ENCODE peak calls at places on chromosomes 2 and 18, in eight cellular contexts. E, N, W, U, X, L, J and K are unnamed samples.

GRCh38 chr2:216827073-216827725 is 32.7 kb downstream of the TNP1 start:
- DNase-seq in E (no peak), L (no peak), N (no peak), W (peak), J (peak), U (no peak), X (peak), K (peak)

GRCh38 chr2:148540022-148540421 is 104.5 kb upstream of the EPC2 start:
- DNase-seq in X (peak), W (no peak), U (no peak), E (no peak), J (no peak), N (no peak), L (no peak), K (no peak)

GRCh38 chr2:40511661-40512213 is 59.8 kb upstream of the SLC8A1 start:
- DNase-seq in J (peak), L (no peak), N (peak), X (peak), W (peak), U (peak), E (no peak), K (peak)

GRCh38 chr2:23530121-23530908 is 145.3 kb downstream of the KLHL29 start:
- DNase-seq in N (no peak), E (no peak), L (no peak), U (no peak), W (no peak), X (no peak), J (no peak), K (no peak)

GRCh38 chr2:158391876-158392275 is 64.7 kb downstream of the CCDC148 start:
- DNase-seq in W (peak), X (no peak), L (no peak), J (peak), U (peak), N (peak), E (peak), K (no peak)

GRCh38 chr2:55223958-55224760 is 7.9 kb downstream of the CLHC1 start:
- DNase-seq in L (no peak), W (no peak), E (no peak), N (no peak), X (peak), U (no peak), J (no peak), K (no peak)

GRCh38 chr2:119174216-119174992 is 15.9 kb upstream of the C1QL2 start:
- DNase-seq in J (peak), L (no peak), X (peak), U (peak), W (no peak), N (peak), E (peak), K (peak)

GRCh38 chr2:119136093-119136492 is 22.5 kb downstream of the C1QL2 start:
- DNase-seq in W (no peak), N (no peak), X (peak), L (no peak), E (no peak), U (no peak), J (peak), K (no peak)

GRCh38 chr2:72605836-72606442 is 219.9 kb downstream of the EXOC6B start:
- DNase-seq in N (peak), U (no peak), E (peak), X (no peak), W (peak), L (no peak), J (peak), K (peak)

GRCh38 chr18:62715829-62716678 is 713 bp downstream of the PHLPP1 start:
- DNase-seq in W (peak), J (peak), U (peak), X (peak), E (no peak), L (no peak), N (peak), K (peak)

GRCh38 chr2:71614976-71615768 is 161.8 kb downstream of the DYSF start:
- DNase-seq in U (no peak), E (peak), J (peak), W (peak), N (peak), X (peak), L (no peak), K (no peak)

GRCh38 chr2:110688594-110689091 is 10.8 kb upstream of the BUB1 start:
- DNase-seq in U (peak), J (no peak), N (no peak), E (no peak), X (peak), L (no peak), W (no peak), K (no peak)

GRCh38 chr2:69618362-69618761 is 25.2 kb downstream of the AAK1 start:
- DNase-seq in L (no peak), J (peak), U (no peak), X (no peak), N (peak), W (no peak), E (no peak), K (no peak)

GRCh38 chr2:241540766-241541561 is 17.6 kb upstream of the BOK start:
- DNase-seq in L (peak), U (peak), X (peak), J (peak), N (peak), E (no peak), W (no peak), K (peak)

DNA sequence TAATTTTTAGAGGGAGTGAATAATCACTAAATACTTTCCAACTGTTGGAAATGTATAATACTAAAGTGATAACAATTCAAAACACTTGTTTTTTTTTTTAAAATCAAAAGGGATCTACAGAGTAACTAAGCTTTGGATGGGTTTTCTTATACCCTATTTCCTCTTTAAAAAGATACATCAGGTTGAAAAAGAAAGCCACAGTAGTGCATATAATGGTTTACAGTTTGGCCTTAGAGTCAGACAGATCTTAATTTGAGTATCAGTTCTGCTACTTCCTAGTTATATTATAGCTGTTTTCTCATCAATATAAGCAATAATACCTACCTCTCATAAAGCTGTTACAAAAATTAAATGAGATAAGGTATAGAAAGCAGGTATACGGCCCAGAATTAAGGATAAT is 28.5 kb downstream of the PSME4 start:
- DNase-seq in J (no peak), X (no peak), N (no peak), W (no peak), E (no peak), U (no peak), L (no peak), K (no peak)
- H3K4me3 ChIP-seq in J (no peak), X (no peak), N (no peak), W (no peak), E (no peak), U (no peak), L (no peak), K (no peak)

DNA sequence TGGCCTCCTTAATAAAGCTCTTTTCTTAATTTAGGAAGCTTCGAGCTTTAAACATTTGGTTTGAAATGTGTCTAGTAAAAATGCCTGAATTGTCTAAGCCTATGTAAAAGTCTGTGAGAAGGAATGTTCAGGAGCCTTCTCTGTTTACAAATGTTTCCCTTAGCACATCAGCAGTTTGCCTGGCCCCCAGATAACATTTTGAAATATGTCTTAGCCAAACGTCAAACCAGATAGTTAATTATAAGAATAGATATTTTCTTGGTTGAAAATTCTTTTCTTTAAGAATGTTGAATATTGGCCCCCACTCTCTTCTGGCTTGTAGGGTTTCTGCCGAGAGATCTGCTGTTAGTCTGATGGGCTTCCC is 498.6 kb downstream of the CCDC85A start:
- DNase-seq in W (no peak), N (no peak), E (no peak), X (no peak), L (no peak), U (no peak), J (no peak), K (peak)
- H3K9ac ChIP-seq in W (no peak), N (no peak), E (no peak), X (no peak), L (no peak), U (no peak), J (no peak), K (no peak)

GRCh38 chr2:8525582-8526402 is 156.1 kb upstream of the ID2 start:
- DNase-seq in N (peak), J (no peak), X (peak), E (peak), U (peak), W (peak), L (no peak), K (no peak)
- H3K4me3 ChIP-seq in N (no peak), J (no peak), X (no peak), E (peak), U (no peak), W (no peak), L (no peak), K (no peak)

GRCh38 chr18:2448565-2449151 is 122.6 kb downstream of the METTL4 start:
- DNase-seq in J (peak), U (no peak), L (no peak), W (no peak), E (no peak), N (no peak), X (no peak), K (peak)

GRCh38 chr18:2442006-2442405 is 129.3 kb downstream of the METTL4 start:
- DNase-seq in W (no peak), J (no peak), U (no peak), X (no peak), N (no peak), L (no peak), E (no peak), K (no peak)

GRCh38 chr18:2441544-2441943 is 129.8 kb downstream of the METTL4 start:
- DNase-seq in U (no peak), W (peak), J (peak), E (no peak), L (no peak), X (no peak), N (no peak), K (no peak)

GRCh38 chr18:2444201-2444875 is 127.0 kb downstream of the METTL4 start:
- DNase-seq in X (no peak), E (no peak), L (no peak), N (no peak), W (no peak), J (no peak), U (no peak), K (no peak)

GRCh38 chr18:2442726-2443275 is 128.5 kb downstream of the METTL4 start:
- DNase-seq in X (no peak), J (peak), L (peak), U (peak), E (no peak), W (peak), N (no peak), K (peak)
- H3K9ac ChIP-seq in X (no peak), J (no peak), L (no peak), U (no peak), E (no peak), W (no peak), N (no peak), K (no peak)

DNA sequence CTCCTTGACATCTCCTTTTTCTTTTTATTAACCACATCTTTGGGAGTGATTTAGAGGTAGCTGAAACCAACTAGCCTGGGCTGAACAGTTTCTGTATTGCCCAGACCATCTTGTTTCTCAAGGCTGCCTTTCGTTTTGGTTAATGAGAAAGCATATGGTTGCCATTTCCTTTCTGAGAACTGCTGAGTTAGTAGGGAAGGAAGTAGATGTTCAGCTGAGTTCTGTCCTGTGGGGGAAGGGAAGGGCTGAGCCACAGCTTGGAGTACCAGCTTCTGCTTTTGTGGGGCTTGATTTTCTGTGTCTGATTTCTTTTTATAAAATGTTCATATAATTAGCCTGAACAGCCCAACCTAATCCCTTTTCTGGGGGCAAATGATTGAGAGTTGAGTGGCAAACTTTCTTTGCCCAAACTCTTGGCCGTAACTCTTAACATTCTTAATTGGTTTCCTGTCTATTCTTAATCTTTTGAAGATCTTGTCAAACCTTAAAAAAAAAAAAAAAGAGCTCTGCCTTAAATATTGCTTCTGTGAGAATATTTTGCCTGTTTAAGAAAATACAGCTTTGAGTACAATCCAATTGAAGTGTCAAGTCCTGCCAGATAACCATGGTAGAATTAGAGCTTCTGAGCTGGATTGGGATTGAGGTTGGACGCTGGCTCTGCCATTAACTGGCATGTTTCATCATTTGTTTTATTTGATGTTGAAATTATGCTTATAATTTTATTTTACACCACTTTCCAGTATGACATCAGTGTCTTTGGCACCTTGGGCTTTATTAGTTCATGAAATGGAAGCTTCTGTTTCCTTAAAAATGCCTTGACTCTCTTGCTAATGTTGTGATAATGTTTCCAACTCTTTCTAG is 1.9 kb upstream of the NABP1 start:
- DNase-seq in W (no peak), U (no peak), J (no peak), X (no peak), L (no peak), N (no peak), E (no peak), K (no peak)
- H3K4me3 ChIP-seq in W (no peak), U (no peak), J (no peak), X (no peak), L (no peak), N (no peak), E (no peak), K (no peak)

DNA sequence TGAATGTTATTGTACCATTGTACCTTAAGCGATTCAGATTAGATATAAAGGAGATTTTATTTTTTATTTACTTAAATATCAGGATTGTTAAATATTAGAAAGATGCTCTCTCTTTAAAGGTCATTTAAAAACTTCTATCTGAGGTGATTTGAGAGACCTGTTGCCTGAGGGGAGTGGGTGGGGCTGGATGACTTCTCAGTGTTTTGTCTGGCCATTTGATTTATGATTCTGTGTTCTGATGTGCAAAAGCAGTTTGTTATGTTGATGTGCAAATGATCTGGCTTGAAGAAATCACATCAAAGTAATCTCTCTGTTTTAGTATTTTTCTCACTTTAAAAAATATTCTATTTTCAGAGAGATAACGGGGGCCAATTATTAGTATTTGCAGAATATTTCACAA is 370.8 kb downstream of the NUP35 start:
- DNase-seq in U (no peak), X (no peak), N (no peak), L (no peak), W (no peak), J (no peak), E (no peak), K (no peak)
- H3K9ac ChIP-seq in U (no peak), X (no peak), N (no peak), L (no peak), W (no peak), J (no peak), E (no peak), K (no peak)

DNA sequence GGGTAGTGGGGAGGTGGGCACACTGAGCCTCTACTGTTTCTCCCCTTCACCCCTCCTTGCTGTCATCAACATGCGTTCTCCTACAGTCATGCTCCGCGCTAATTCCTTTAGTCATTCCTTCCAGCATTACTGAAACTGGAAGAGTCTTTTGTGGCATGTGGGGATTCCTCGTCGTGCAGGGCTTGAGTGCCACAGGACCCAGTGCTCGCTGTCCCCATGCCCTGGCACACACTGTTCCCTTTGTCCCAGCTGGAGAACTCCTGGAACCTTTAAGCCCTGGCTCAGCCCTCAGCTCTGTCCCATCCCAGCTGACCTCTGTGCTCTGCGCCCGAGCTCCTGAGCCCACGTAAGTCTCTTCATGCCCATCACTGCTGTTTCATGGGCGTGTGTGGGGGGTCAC is 42.1 kb downstream of the ODC1 start:
- DNase-seq in E (no peak), W (no peak), U (no peak), L (no peak), N (no peak), X (no peak), J (peak), K (no peak)
- H3K4me3 ChIP-seq in E (no peak), W (no peak), U (no peak), L (peak), N (no peak), X (no peak), J (peak), K (no peak)

GRCh38 chr2:14255135-14255820 is 377.2 kb upstream of the LRATD1 start:
- DNase-seq in W (no peak), E (no peak), X (peak), L (no peak), J (no peak), N (no peak), U (no peak), K (no peak)
- H3K9ac ChIP-seq in W (no peak), E (no peak), X (no peak), L (no peak), J (no peak), N (no peak), U (no peak), K (no peak)

DNA sequence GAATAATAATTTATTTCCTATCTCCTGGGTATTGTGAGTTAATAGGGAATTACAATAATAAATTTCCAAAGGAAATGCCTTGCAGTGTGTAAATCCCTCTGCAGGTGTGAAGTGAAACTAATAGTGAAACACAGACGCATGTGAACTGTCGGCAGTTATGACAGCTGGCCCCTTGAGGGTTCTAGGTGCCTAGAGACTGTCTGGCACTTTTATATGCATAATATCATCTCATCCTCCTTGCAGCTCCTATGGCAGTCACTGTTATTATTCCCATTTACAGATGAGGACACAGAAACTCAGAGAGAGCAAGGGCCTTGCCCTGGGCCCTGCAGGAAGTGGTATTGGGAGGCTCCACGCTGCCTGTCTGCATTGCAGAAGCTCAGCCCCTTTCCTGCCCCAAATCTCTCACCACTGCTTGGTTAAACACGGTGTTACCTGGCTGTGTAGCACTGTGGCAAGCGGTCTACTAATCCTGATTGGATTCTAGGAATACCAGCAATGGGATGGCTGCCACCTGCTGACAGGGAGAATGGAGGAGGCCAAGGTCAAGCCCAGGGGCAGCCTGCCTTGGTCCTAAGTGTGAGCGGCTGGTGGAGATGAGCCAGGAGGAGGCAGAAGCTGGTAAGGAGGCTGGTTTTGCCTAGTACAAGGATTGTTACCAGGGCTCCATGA is 32.8 kb upstream of the ACKR3 start:
- DNase-seq in X (peak), L (no peak), N (no peak), U (no peak), J (no peak), W (no peak), E (no peak), K (no peak)
- H3K4me3 ChIP-seq in X (no peak), L (no peak), N (no peak), U (no peak), J (no peak), W (no peak), E (no peak), K (no peak)

DNA sequence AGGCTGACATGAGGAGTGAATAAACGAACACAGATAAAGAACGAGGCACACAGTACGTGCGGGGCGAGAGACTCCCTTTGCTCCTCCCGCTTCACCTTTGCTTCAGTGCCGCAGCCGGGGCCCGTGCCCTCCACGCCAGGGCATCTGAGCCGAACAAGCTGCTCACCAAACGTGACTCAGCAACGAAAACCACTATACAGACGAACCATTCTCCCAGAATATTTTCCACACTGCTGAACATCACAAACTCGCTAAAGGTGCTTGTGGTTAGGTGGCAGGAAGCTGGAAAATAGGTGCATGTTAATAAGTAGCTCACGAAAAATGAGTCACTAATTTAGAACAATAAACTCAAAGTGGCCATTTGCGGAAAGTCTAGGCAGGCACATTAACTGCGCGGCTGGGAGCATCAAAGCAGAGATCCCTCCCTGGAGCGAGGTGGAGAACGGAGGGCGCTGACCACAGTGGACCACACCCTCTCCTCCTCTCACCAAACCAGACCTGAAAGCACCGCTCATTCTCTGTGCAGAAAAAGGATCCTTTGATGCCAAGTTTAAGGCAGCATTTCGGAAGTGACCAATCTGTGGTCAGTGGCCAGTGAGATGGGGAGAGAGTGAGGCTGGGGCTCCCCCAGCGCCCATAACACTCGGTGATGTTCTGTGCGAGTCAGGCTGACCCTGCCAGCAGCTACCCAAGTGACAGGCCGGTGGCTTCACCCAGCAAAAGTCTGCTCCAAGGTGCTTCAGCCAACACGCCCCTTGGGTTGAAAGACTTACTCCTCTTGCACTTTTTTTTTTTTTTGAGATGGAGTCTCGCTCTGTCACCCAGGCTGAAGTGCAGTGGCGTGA is 153.2 kb downstream of the HDAC4 start:
- DNase-seq in E (peak), U (no peak), X (no peak), J (no peak), W (no peak), L (no peak), N (no peak), K (no peak)
- H3K9ac ChIP-seq in E (no peak), U (no peak), X (no peak), J (no peak), W (no peak), L (peak), N (no peak), K (no peak)